ENCODE peak calls at places on chromosomes 7 and 10, in nine cellular contexts. J, L, G, A, I, W, K, X and C are unnamed samples. For H3K4me1 and H3K36me3, the result is how much of the 10 kb centered on the place peaks cover.

GRCh38 chr10:67725567-67725966 is 29.6 kb upstream of the CTNNA3 start:
- DNase-seq in J (no peak), L (no peak), G (no peak), A (no peak), I (no peak), W (no peak), K (no peak), X (no peak), C (no peak)

GRCh38 chr7:87220026-87220733 is 648 bp upstream of the TMEM243 start:
- DNase-seq in J (peak), L (peak), G (peak), A (peak), I (peak), W (peak), K (peak), X (peak), C (peak)

GRCh38 chr10:16995867-16996529 is 133.6 kb downstream of the CUBN start:
- DNase-seq in J (no peak), L (no peak), G (no peak), A (peak), I (no peak), W (no peak), K (no peak), X (no peak), C (no peak)

GRCh38 chr7:76372984-76373833 is 14.4 kb upstream of the YWHAG start:
- DNase-seq in J (no peak), L (peak), G (no peak), A (peak), I (no peak), W (no peak), K (no peak), X (no peak), C (no peak)

GRCh38 chr7:45586748-45587520 is 12.8 kb downstream of the ADCY1 start:
- DNase-seq in J (no peak), L (no peak), G (no peak), A (no peak), I (no peak), W (no peak), K (no peak), X (no peak), C (no peak)

GRCh38 chr10:47458466-47459154 is 25.3 kb downstream of the ANXA8 start:
- DNase-seq in J (no peak), L (no peak), G (no peak), A (peak), I (no peak), W (no peak), K (no peak), X (peak), C (peak)

GRCh38 chr10:119268871-119269506 is 61.6 kb downstream of the GRK5 start:
- DNase-seq in J (no peak), L (peak), G (no peak), A (no peak), I (no peak), W (no peak), K (peak), X (no peak), C (no peak)

GRCh38 chr7:136807598-136807997 is 60.9 kb upstream of the CHRM2 start:
- DNase-seq in J (peak), L (no peak), G (no peak), A (no peak), I (no peak), W (no peak), K (no peak), X (no peak), C (no peak)

GRCh38 chr7:166370-167060 is 25.9 kb upstream of the FAM20C start:
- DNase-seq in J (no peak), L (peak), G (no peak), A (no peak), I (peak), W (peak), K (no peak), X (no peak), C (no peak)

GRCh38 chr7:40873248-40873647 is 738.4 kb downstream of the SUGCT start:
- DNase-seq in J (no peak), L (no peak), G (no peak), A (no peak), I (no peak), W (no peak), K (no peak), X (no peak), C (no peak)

GRCh38 chr7:38656976-38657375 is 25.8 kb upstream of the AMPH start:
- DNase-seq in J (no peak), L (no peak), G (no peak), A (no peak), I (no peak), W (no peak), K (no peak), X (no peak), C (no peak)

GRCh38 chr10:45592432-45592831 is 80.1 kb downstream of the ZFAND4 start:
- DNase-seq in J (no peak), L (no peak), G (no peak), A (no peak), I (no peak), W (no peak), K (no peak), X (no peak), C (no peak)

GRCh38 chr10:23813687-23814086 is 374.8 kb downstream of the OTUD1 start:
- DNase-seq in J (no peak), L (no peak), G (no peak), A (no peak), I (no peak), W (no peak), K (no peak), X (no peak), C (no peak)

GRCh38 chr7:41969713-41970112 is 266.8 kb upstream of the INHBA start:
- DNase-seq in J (no peak), L (no peak), G (no peak), A (no peak), I (no peak), W (no peak), K (no peak), X (no peak), C (no peak)

GRCh38 chr7:5375925-5376324 is 47.7 kb downstream of the TNRC18 start:
- DNase-seq in J (no peak), L (no peak), G (no peak), A (no peak), I (no peak), W (no peak), K (no peak), X (no peak), C (no peak)

GRCh38 chr7:17937506-17938115 is 2.7 kb downstream of the SNX13 start:
- DNase-seq in J (no peak), L (no peak), G (no peak), A (peak), I (no peak), W (no peak), K (no peak), X (no peak), C (no peak)

GRCh38 chr10:19862811-19863515 is 46.7 kb downstream of the PLXDC2 start:
- DNase-seq in J (no peak), L (no peak), G (no peak), A (no peak), I (no peak), W (no peak), K (no peak), X (no peak), C (no peak)

GRCh38 chr7:31107106-31108090 is 55.3 kb downstream of the ADCYAP1R1 start:
- DNase-seq in J (no peak), L (no peak), G (no peak), A (no peak), I (no peak), W (no peak), K (no peak), X (peak), C (no peak)

GRCh38 chr7:89761173-89761572 is 393.1 kb upstream of the STEAP1 start:
- DNase-seq in J (no peak), L (no peak), G (no peak), A (no peak), I (no peak), W (no peak), K (no peak), X (no peak), C (no peak)

GRCh38 chr7:90173127-90173844 is 19.0 kb downstream of the STEAP1 start:
- DNase-seq in J (no peak), L (no peak), G (no peak), A (no peak), I (no peak), W (no peak), K (no peak), X (no peak), C (no peak)

GRCh38 chr7:12571691-12572090 is 1.2 kb downstream of the SCIN start:
- DNase-seq in J (no peak), L (no peak), G (no peak), A (no peak), I (no peak), W (no peak), K (no peak), X (no peak), C (no peak)

GRCh38 chr10:34106356-34106885 is 708.7 kb downstream of the PARD3 start:
- DNase-seq in J (no peak), L (no peak), G (no peak), A (no peak), I (no peak), W (no peak), K (no peak), X (no peak), C (no peak)

GRCh38 chr7:150368884-150369739 is 490 bp downstream of the REPIN1 start:
- DNase-seq in J (peak), L (peak), G (peak), A (peak), I (peak), W (peak), K (peak), X (peak), C (peak)

GRCh38 chr7:96321041-96321669 is 743 bp downstream of the SLC25A13 start:
- DNase-seq in J (peak), L (peak), G (peak), A (peak), I (peak), W (peak), K (no peak), X (peak), C (peak)

GRCh38 chr7:44072364-44073231 is 7.2 kb upstream of the PGAM2 start:
- DNase-seq in J (peak), L (peak), G (no peak), A (peak), I (peak), W (peak), K (peak), X (peak), C (peak)

GRCh38 chr10:63286754-63287264 is 153.7 kb downstream of the NRBF2 start:
- DNase-seq in J (no peak), L (no peak), G (no peak), A (no peak), I (no peak), W (no peak), K (no peak), X (no peak), C (no peak)

GRCh38 chr7:144835166-144835611 is 664 bp downstream of the TPK1 start:
- DNase-seq in J (peak), L (peak), G (peak), A (peak), I (peak), W (peak), K (no peak), X (no peak), C (peak)

GRCh38 chr7:134842901-134843300 is 63.5 kb downstream of the CALD1 start:
- DNase-seq in J (no peak), L (no peak), G (no peak), A (no peak), I (no peak), W (no peak), K (no peak), X (no peak), C (no peak)

GRCh38 chr7:128166603-128167315 is 74.3 kb upstream of the LEP start:
- DNase-seq in J (peak), L (no peak), G (no peak), A (no peak), I (no peak), W (no peak), K (no peak), X (no peak), C (no peak)

GRCh38 chr10:43785252-43785651 is 136.6 kb upstream of the ZNF32 start:
- DNase-seq in J (no peak), L (no peak), G (no peak), A (no peak), I (no peak), W (no peak), K (no peak), X (no peak), C (no peak)

GRCh38 chr7:47100815-47101435 is 481.0 kb downstream of the TNS3 start:
- DNase-seq in J (peak), L (peak), G (no peak), A (no peak), I (peak), W (peak), K (no peak), X (no peak), C (peak)

GRCh38 chr7:3942778-3943177 is 641.7 kb downstream of the SDK1 start:
- DNase-seq in J (no peak), L (peak), G (no peak), A (no peak), I (no peak), W (no peak), K (no peak), X (no peak), C (no peak)

GRCh38 chr7:100435401-100436304 is 644 bp downstream of the PPP1R35 start:
- DNase-seq in J (peak), L (peak), G (no peak), A (no peak), I (peak), W (peak), K (peak), X (no peak), C (peak)

GRCh38 chr7:100433276-100433591 is 3.1 kb downstream of the PPP1R35 start:
- DNase-seq in J (no peak), L (peak), G (no peak), A (no peak), I (no peak), W (no peak), K (no peak), X (no peak), C (no peak)

GRCh38 chr7:100433592-100434296 is 2.6 kb downstream of the PPP1R35 start:
- DNase-seq in J (no peak), L (peak), G (no peak), A (no peak), I (no peak), W (no peak), K (no peak), X (no peak), C (no peak)

GRCh38 chr7:100432621-100433275 is 3.1 kb downstream of the MEPCE start:
- DNase-seq in J (no peak), L (peak), G (no peak), A (no peak), I (no peak), W (no peak), K (no peak), X (no peak), C (no peak)

DNA sequence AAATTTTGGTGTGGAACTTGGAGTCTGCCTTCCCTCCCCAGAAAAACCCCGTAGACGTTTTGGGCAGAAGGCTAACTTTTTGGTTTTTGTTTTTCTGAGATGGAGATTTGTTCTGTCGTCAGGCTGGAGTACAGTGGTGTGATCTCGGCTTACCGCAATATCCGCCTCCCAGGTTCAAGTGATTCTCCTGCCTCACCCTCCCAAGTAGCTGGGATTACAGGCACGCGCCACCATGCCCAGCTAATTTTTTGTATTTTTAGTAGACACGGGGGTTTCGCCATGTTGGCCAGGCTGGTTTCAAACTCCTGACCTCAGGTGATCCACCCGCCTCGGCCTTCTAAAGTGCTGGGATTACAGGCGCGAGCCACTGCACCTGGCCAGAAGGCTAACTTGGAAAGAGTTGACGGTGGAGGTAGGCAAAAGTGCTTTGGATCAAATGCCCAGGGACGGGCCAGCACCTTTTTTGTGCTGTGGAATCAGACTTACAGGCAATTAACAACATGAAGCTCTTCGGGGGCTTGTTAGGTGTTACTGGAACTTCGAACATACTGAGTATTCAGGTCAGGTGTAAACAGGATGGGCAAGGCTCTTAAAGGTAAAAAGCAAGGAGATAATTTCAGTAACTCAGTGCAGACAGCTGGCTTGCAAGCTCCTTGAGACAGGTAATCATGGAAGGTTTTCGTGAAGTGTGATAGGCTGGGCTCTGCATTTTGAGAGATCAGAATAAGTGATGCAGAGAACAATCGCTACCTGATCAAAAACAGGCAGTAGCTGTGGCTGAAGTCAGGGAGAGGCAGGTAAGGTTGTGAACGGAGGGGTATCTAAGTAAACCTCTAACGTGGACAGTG is 1.8 kb downstream of the PPP1R35 start:
- DNase-seq in J (no peak), L (peak), G (no peak), A (no peak), I (no peak), W (no peak), K (no peak), X (no peak), C (no peak)
- H3K4me3 ChIP-seq in J (peak), L (no peak), G (no peak), A (peak), I (peak), W (peak), K (peak), X (no peak), C (no peak)

GRCh38 chr7:118045629-118046028 is 138.3 kb upstream of the LSM8 start:
- DNase-seq in J (no peak), L (no peak), G (no peak), A (no peak), I (no peak), W (no peak), K (no peak), X (no peak), C (no peak)

GRCh38 chr7:118040562-118040961 is 143.4 kb upstream of the LSM8 start:
- DNase-seq in J (no peak), L (no peak), G (no peak), A (no peak), I (no peak), W (no peak), K (no peak), X (no peak), C (no peak)

GRCh38 chr7:118041336-118041878 is 142.6 kb upstream of the LSM8 start:
- DNase-seq in J (no peak), L (no peak), G (no peak), A (no peak), I (no peak), W (no peak), K (no peak), X (peak), C (no peak)

GRCh38 chr7:118039963-118040489 is 143.9 kb upstream of the LSM8 start:
- DNase-seq in J (no peak), L (no peak), G (no peak), A (no peak), I (no peak), W (no peak), K (no peak), X (no peak), C (no peak)
- H3K4me1 ChIP-seq in J (under half), L (under half), G (under half), A (under half), I (under half), W (under half), K (under half), X (under half), C (under half)

DNA sequence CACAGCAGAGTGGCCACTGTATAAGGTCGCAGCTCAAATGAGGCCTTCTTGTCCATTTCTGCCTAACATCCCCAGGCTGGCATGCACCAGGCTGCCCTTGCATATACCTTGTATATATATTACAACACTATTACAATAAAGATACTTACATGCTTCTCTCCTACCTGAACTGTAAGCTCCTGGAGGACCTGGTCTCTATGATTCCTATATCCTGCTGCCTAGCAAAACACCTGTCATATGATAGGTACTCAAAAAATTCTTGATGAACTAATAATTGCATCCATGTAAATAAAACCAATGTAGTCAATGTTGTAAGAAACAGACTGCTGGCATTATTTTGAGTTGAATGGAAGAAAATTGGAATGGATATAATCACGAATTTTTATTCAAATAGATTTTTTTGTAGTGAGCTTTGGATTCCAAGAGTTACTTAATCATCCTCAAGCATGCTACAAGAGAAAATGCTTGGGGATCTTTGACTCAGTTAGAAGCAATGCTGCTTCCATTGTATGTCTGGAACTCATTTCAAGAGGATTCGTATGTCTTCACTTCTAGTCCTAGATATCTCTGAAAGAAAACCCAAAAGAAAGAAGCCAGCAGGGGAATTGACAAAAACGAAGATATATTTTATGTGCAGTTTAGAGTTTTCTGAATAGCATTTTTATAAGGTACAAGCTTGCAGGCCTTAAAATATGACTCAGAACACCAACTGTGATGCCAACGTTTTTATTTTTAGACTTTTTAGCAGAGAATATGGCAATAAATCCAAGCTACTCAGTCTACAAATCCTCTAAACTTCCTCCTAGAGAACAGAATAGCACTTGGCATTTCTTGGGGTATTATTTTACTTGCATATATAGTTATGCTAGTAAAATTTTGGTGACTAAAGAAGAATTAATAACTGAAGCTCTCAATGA is 53.1 kb downstream of the OSBPL3 start:
- DNase-seq in J (no peak), L (no peak), G (no peak), A (peak), I (no peak), W (no peak), K (no peak), X (no peak), C (no peak)
- H3K36me3 ChIP-seq in J (under half), L (under half), G (under half), A (under half), I (under half), W (under half), K (under half), X (under half), C (under half)

GRCh38 chr7:50342616-50343114 is 38.1 kb downstream of the IKZF1 start:
- DNase-seq in J (no peak), L (no peak), G (no peak), A (no peak), I (no peak), W (no peak), K (peak), X (peak), C (peak)
- H3K4me3 ChIP-seq in J (no peak), L (no peak), G (no peak), A (no peak), I (no peak), W (no peak), K (peak), X (no peak), C (no peak)

DNA sequence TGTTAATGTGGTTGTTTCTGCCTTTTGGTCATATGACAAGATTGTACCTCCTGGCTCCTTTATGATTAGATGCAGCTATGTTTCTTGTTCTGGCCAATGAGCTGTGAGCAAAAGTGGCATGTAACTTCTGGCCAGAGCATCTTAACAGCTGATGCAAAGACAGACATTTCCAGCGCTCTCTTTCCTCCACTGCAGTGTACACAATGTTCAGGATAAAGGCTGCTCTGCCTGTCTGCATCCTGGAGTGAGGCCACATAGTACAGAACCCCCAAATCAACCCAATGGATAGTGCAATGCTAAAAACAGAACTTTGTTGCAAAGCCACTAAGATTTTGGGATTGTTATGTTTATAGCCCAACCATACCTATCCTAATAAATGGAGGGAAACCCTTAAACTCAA is 17.9 kb downstream of the EPC1 start:
- DNase-seq in J (no peak), L (no peak), G (no peak), A (no peak), I (no peak), W (no peak), K (no peak), X (no peak), C (no peak)
- H3K4me1 ChIP-seq in J (under half), L (under half), G (half or more), A (under half), I (under half), W (under half), K (half or more), X (under half), C (under half)